ENCODE peak calls at places on chromosomes 2 and 18, in five cellular contexts. D is prostate gland, K is IMR-90, G is stomach, N is AG09309. V is an unnamed sample.

GRCh38 chr2:186229265-186229664 is 256.8 kb upstream of the ZC3H15 start:
- DNase-seq in D (no peak), K (no peak), G (no peak), N (no peak), V (no peak)

GRCh38 chr18:73023975-73024374 is 156.2 kb upstream of the NETO1 start:
- DNase-seq in D (peak), K (no peak), G (no peak), N (no peak), V (no peak)

GRCh38 chr18:74013955-74014354 is 133.7 kb downstream of the FBXO15 start:
- DNase-seq in D (no peak), K (peak), G (no peak), N (peak), V (peak)

GRCh38 chr2:224847961-224848850 is 132.0 kb upstream of the CCDC195 start:
- DNase-seq in D (peak), K (peak), G (no peak), N (peak), V (peak)

GRCh38 chr2:162318280-162319222 is at the start of gene IFIH1:
- DNase-seq in D (peak), K (peak), G (peak), N (peak), V (peak)

GRCh38 chr18:22238681-22239080 is 69.3 kb downstream of the GATA6 start:
- DNase-seq in D (no peak), K (no peak), G (no peak), N (no peak), V (no peak)

GRCh38 chr2:72116081-72116533 is 31.6 kb downstream of the CYP26B1 start:
- DNase-seq in D (no peak), K (no peak), G (no peak), N (no peak), V (no peak)

GRCh38 chr2:28338754-28339325 is 53.8 kb upstream of the FOSL2 start:
- DNase-seq in D (no peak), K (no peak), G (peak), N (no peak), V (no peak)

GRCh38 chr2:37665038-37665437 is 6.4 kb downstream of the CDC42EP3 start:
- DNase-seq in D (no peak), K (no peak), G (no peak), N (no peak), V (no peak)

GRCh38 chr18:57915241-57915640 is 112.1 kb upstream of the ATP8B1 start:
- DNase-seq in D (no peak), K (peak), G (no peak), N (no peak), V (no peak)

GRCh38 chr2:156192468-156192867 is 140.1 kb downstream of the NR4A2 start:
- DNase-seq in D (no peak), K (no peak), G (no peak), N (no peak), V (no peak)

GRCh38 chr2:97695744-97696143 is 17.6 kb upstream of the ZAP70 start:
- DNase-seq in D (no peak), K (no peak), G (no peak), N (no peak), V (no peak)

GRCh38 chr2:100599566-100599965 is 36.8 kb downstream of the PDCL3 start:
- DNase-seq in D (no peak), K (no peak), G (no peak), N (no peak), V (no peak)

GRCh38 chr2:47221039-47221438 is 65.9 kb upstream of the STPG4 start:
- DNase-seq in D (no peak), K (peak), G (no peak), N (no peak), V (peak)

GRCh38 chr18:48135436-48135966 is 205.0 kb upstream of the SMAD2 start:
- DNase-seq in D (no peak), K (no peak), G (no peak), N (no peak), V (no peak)
- H3K4me3 ChIP-seq in D (peak), K (no peak), G (peak), N (no peak), V (no peak)

GRCh38 chr2:226760412-226761194 is 39.0 kb downstream of the IRS1 start:
- DNase-seq in D (no peak), K (peak), G (no peak), N (peak), V (peak)

GRCh38 chr2:226758886-226759660 is 40.5 kb downstream of the IRS1 start:
- DNase-seq in D (no peak), K (peak), G (no peak), N (no peak), V (no peak)

GRCh38 chr2:226759768-226760167 is 39.9 kb downstream of the IRS1 start:
- DNase-seq in D (no peak), K (no peak), G (no peak), N (no peak), V (no peak)

GRCh38 chr2:226763320-226763719 is 36.3 kb downstream of the IRS1 start:
- DNase-seq in D (no peak), K (peak), G (no peak), N (no peak), V (no peak)

GRCh38 chr2:226761195-226761583 is 38.4 kb downstream of the IRS1 start:
- DNase-seq in D (no peak), K (no peak), G (no peak), N (no peak), V (no peak)
- TF ChIP-seq CTCF in D (no peak), K (peak), G (no peak), N (no peak), V (no peak)

GRCh38 chr2:40361478-40361877 is 90.4 kb downstream of the SLC8A1 start:
- DNase-seq in D (no peak), K (no peak), G (no peak), N (no peak), V (no peak)

GRCh38 chr2:40367032-40367431 is 84.9 kb downstream of the SLC8A1 start:
- DNase-seq in D (no peak), K (no peak), G (no peak), N (no peak), V (no peak)

GRCh38 chr2:40367652-40368051 is 84.2 kb downstream of the SLC8A1 start:
- DNase-seq in D (no peak), K (peak), G (no peak), N (no peak), V (no peak)

GRCh38 chr2:40363631-40364030 is 88.3 kb downstream of the SLC8A1 start:
- DNase-seq in D (no peak), K (peak), G (no peak), N (no peak), V (no peak)

GRCh38 chr2:40364143-40364903 is 87.6 kb downstream of the SLC8A1 start:
- DNase-seq in D (no peak), K (peak), G (no peak), N (no peak), V (no peak)
- H3K4me3 ChIP-seq in D (no peak), K (peak), G (peak), N (peak), V (peak)

GRCh38 chr2:192288290-192288689 is 93.6 kb upstream of the TMEFF2 start:
- DNase-seq in D (no peak), K (no peak), G (no peak), N (no peak), V (no peak)

GRCh38 chr2:192283450-192283849 is 88.7 kb upstream of the TMEFF2 start:
- DNase-seq in D (no peak), K (no peak), G (no peak), N (no peak), V (no peak)

DNA sequence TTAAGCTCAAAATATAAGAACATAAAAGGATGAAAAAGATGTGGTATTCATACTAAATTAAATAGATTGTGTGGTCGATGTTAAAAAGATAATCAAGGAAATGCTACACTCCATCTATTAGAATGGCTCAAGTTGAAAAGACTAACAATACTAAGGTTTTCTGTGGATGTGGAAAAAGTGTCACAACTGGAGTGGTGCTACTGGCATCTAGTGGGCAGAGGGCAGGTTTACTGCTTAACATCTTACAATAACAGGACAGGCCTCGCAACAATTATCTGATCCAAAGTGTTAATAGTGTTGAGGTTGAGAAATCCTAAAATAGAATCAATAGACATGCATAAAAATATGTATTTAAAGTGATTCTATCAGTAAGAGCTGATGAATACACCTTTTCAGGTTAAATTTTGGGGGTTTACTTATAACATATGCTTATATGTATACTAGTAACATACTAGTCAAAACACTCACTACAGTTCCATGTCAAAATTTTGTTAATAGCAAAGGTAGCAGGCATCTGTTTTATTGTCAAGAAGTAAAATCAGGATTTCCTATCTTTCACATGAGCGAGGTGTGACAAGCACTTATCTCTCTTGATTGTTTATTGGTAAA is 91.5 kb upstream of the TMEFF2 start:
- DNase-seq in D (no peak), K (peak), G (no peak), N (peak), V (peak)
- TF ChIP-seq CTCF in D (no peak), K (peak), G (no peak), N (peak), V (peak)

GRCh38 chr18:13387856-13388548 is 169.4 kb downstream of the LDLRAD4 start:
- DNase-seq in D (no peak), K (peak), G (no peak), N (peak), V (peak)
- H3K4me3 ChIP-seq in D (no peak), K (no peak), G (no peak), N (no peak), V (no peak)

GRCh38 chr2:834233-834632 is 116.4 kb upstream of the SNTG2 start:
- DNase-seq in D (no peak), K (no peak), G (no peak), N (no peak), V (no peak)

GRCh38 chr2:831638-832037 is 119.0 kb upstream of the SNTG2 start:
- DNase-seq in D (no peak), K (no peak), G (no peak), N (no peak), V (no peak)

GRCh38 chr2:832635-833034 is 118.0 kb upstream of the SNTG2 start:
- DNase-seq in D (no peak), K (no peak), G (no peak), N (no peak), V (no peak)

GRCh38 chr2:831225-831536 is 119.5 kb upstream of the SNTG2 start:
- DNase-seq in D (no peak), K (no peak), G (no peak), N (no peak), V (no peak)

GRCh38 chr2:833180-833579 is 117.5 kb upstream of the SNTG2 start:
- DNase-seq in D (peak), K (no peak), G (no peak), N (no peak), V (no peak)
- TF ChIP-seq CTCF in D (no peak), K (no peak), G (no peak), N (no peak), V (no peak)

DNA sequence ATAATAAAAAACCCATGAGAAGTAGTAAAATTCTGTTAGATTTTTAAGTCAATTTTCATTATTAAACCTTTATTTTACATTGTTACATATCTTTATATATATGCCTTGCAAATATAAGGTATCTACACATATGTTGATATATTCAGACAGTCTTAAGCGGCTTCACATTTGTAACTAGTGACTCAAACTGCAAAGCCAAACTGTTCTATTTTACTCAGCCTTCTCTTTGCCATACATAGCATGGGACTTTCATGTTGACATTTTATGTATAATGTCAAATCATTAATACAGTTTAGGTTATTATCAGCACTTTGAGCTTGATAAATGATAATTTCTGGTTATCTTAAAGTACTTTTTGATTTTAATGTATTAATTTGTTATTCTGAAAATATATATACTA is 125.0 kb upstream of the WDSUB1 start:
- DNase-seq in D (no peak), K (no peak), G (no peak), N (no peak), V (no peak)
- H3K4me3 ChIP-seq in D (no peak), K (no peak), G (no peak), N (no peak), V (no peak)

DNA sequence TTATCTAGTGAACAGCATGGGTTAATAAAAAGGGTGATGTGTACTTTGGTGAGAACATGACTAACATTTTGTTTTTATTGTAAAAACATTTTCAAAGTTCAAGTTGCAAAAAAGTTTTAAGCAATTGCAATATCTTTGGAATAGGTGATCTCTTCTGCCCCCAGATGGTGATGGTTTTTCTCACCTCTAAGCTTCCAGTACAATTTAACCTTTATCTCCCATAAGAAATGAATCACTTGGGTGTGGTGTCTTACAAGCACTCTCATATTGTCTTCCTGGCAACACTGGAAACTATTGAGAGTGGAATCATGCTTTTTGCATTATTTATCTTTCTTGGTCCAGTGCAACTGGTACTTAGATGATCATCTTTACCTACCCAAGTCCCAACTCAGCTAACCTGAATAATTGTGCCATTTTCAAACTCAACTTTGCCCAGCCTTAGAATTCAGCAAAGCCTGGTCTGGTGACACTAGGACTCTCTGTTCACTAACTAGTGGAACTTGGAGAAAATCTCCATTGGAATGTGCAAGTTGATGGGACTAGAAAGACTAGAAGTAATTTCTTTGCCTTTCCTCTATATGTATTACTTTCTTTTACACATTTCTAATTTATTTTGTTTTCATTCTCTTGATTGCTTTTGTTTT is 964.6 kb upstream of the ZEB2 start:
- DNase-seq in D (no peak), K (peak), G (no peak), N (peak), V (peak)
- TF ChIP-seq CTCF in D (no peak), K (peak), G (no peak), N (peak), V (no peak)